ENCODE peak calls at places on chromosomes 1 and 21, in four cellular contexts. One of them, this sample, is unnamed.

GRCh38 chr1:109721971-109722370 is 9.9 kb downstream of the GSTM5 start:
- DNase-seq in astrocyte: no peak
- DNase-seq in A673: no peak
- DNase-seq in lung: no peak
- DNase-seq in this sample: no peak

GRCh38 chr1:177355575-177355974 is 184.8 kb downstream of the BRINP2 start:
- DNase-seq in astrocyte: peak
- DNase-seq in A673: peak
- DNase-seq in lung: no peak
- DNase-seq in this sample: no peak

GRCh38 chr1:154878371-154879355 is 8.6 kb upstream of the KCNN3 start:
- DNase-seq in astrocyte: no peak
- DNase-seq in A673: peak
- DNase-seq in lung: peak
- DNase-seq in this sample: peak

GRCh38 chr1:116006486-116006964 is 30.2 kb downstream of the SLC22A15 start:
- DNase-seq in astrocyte: no peak
- DNase-seq in A673: no peak
- DNase-seq in lung: no peak
- DNase-seq in this sample: peak

GRCh38 chr1:177014325-177014724 is 150.2 kb downstream of the ASTN1 start:
- DNase-seq in astrocyte: no peak
- DNase-seq in A673: no peak
- DNase-seq in lung: no peak
- DNase-seq in this sample: no peak

GRCh38 chr1:81584398-81584797 is 216.3 kb upstream of the ADGRL2 start:
- DNase-seq in astrocyte: no peak
- DNase-seq in A673: no peak
- DNase-seq in lung: no peak
- DNase-seq in this sample: no peak

GRCh38 chr21:36463991-36464390 is 15.9 kb downstream of the CLDN14 start:
- DNase-seq in astrocyte: no peak
- DNase-seq in A673: no peak
- DNase-seq in lung: no peak
- DNase-seq in this sample: no peak

GRCh38 chr1:40312238-40313205 is 4.6 kb downstream of the COL9A2 start:
- DNase-seq in astrocyte: no peak
- DNase-seq in A673: no peak
- DNase-seq in lung: peak
- DNase-seq in this sample: peak

GRCh38 chr1:158112994-158113758 is 67.5 kb upstream of the CD1D start:
- DNase-seq in astrocyte: no peak
- DNase-seq in A673: peak
- DNase-seq in lung: no peak
- DNase-seq in this sample: peak

GRCh38 chr1:1364266-1364665 is 5.9 kb upstream of the MXRA8 start:
- DNase-seq in astrocyte: no peak
- DNase-seq in A673: no peak
- DNase-seq in lung: no peak
- DNase-seq in this sample: no peak

GRCh38 chr21:39208624-39209333 is 25.5 kb upstream of the PSMG1 start:
- DNase-seq in astrocyte: no peak
- DNase-seq in A673: peak
- DNase-seq in lung: no peak
- DNase-seq in this sample: no peak

GRCh38 chr21:39209334-39209688 is 26.1 kb upstream of the PSMG1 start:
- DNase-seq in astrocyte: no peak
- DNase-seq in A673: no peak
- DNase-seq in lung: no peak
- DNase-seq in this sample: no peak

DNA sequence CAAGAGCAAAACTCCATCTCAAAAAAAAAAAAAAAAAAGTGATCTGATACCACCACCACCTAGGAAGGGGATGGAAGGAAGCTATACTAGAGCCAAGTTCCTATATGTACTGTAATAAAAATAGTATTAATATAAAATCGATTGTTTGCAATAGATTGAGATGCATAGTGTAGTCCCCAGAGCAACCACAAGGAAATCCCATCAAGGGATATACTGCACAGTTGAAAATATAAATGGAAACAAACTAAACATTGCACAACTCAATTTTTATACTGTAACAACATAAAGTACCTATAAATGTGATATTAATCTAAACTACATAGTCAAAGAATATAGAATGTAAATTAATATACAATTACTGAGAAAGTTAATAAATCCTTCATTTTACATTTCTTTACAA is 20.9 kb upstream of the PSMG1 start:
- DNase-seq in astrocyte: no peak
- DNase-seq in A673: no peak
- DNase-seq in lung: no peak
- DNase-seq in this sample: no peak
- TF ChIP-seq CTCF in astrocyte: peak
- TF ChIP-seq CTCF in A673: peak
- TF ChIP-seq CTCF in lung: no peak
- TF ChIP-seq CTCF in this sample: no peak

DNA sequence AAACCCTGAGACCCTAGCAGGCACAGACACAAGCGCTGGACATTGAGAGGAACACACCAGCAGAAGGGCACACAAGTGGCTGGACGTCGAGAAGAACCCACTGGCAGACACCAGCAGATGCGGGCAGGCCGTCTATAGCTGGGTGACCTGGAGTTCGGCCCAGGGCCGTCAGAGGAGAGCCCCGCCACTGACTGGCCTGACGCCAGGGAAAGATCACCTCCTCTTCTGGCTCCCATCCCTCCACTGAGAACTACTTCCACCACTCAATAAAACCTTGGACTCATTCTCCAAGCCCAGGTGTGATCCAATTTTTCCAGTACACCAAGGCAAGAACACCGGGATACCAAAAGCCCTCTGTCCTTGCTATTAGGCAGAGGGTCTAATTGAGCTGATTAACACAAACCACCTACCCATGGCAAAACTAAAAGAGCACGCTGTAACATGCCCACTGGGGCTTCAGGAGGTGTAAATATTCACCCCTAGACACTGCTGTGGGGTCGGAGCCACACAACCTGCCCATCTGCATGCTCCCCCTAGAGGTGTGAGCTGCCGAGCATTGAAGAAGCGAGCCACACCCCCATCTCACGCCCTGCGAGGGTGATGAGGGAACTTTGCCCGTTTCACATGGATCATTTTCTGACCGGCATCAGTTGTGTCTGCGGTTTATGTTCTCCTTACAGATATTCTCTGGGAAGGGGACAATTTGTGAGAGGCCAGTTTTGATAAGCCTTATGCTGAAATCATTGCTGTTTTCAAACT is 104.8 kb downstream of the HLX start:
- DNase-seq in astrocyte: no peak
- DNase-seq in A673: no peak
- DNase-seq in lung: no peak
- DNase-seq in this sample: no peak
- TF ChIP-seq CTCF in astrocyte: no peak
- TF ChIP-seq CTCF in A673: no peak
- TF ChIP-seq CTCF in lung: no peak
- TF ChIP-seq CTCF in this sample: no peak

GRCh38 chr1:3482590-3482899 is 28.1 kb downstream of the ARHGEF16 start:
- DNase-seq in astrocyte: no peak
- DNase-seq in A673: no peak
- DNase-seq in lung: no peak
- DNase-seq in this sample: no peak
- TF ChIP-seq CTCF in astrocyte: no peak
- TF ChIP-seq CTCF in A673: no peak
- TF ChIP-seq CTCF in lung: no peak
- TF ChIP-seq CTCF in this sample: no peak

GRCh38 chr21:22120616-22121266 is 1122.5 kb downstream of the NCAM2 start:
- DNase-seq in astrocyte: no peak
- DNase-seq in A673: peak
- DNase-seq in lung: no peak
- DNase-seq in this sample: no peak
- TF ChIP-seq CTCF in astrocyte: peak
- TF ChIP-seq CTCF in A673: peak
- TF ChIP-seq CTCF in lung: no peak
- TF ChIP-seq CTCF in this sample: no peak

GRCh38 chr1:102852583-102852982 is 255.7 kb downstream of the COL11A1 start:
- DNase-seq in astrocyte: no peak
- DNase-seq in A673: no peak
- DNase-seq in lung: no peak
- DNase-seq in this sample: no peak
- TF ChIP-seq CTCF in astrocyte: no peak
- TF ChIP-seq CTCF in A673: no peak
- TF ChIP-seq CTCF in lung: no peak
- TF ChIP-seq CTCF in this sample: no peak

GRCh38 chr1:9539829-9540550 is 725 bp downstream of the SLC25A33 start:
- DNase-seq in astrocyte: peak
- DNase-seq in A673: peak
- DNase-seq in lung: peak
- DNase-seq in this sample: peak

GRCh38 chr1:9538669-9539164 is 548 bp upstream of the SLC25A33 start:
- DNase-seq in astrocyte: no peak
- DNase-seq in A673: no peak
- DNase-seq in lung: no peak
- DNase-seq in this sample: no peak

GRCh38 chr1:9536301-9536700 is 3.0 kb upstream of the SLC25A33 start:
- DNase-seq in astrocyte: no peak
- DNase-seq in A673: no peak
- DNase-seq in lung: no peak
- DNase-seq in this sample: no peak

GRCh38 chr1:9537863-9538668 is 1.2 kb upstream of the SLC25A33 start:
- DNase-seq in astrocyte: no peak
- DNase-seq in A673: no peak
- DNase-seq in lung: no peak
- DNase-seq in this sample: no peak

GRCh38 chr1:9539165-9539828 is at the start of gene SLC25A33:
- DNase-seq in astrocyte: peak
- DNase-seq in A673: peak
- DNase-seq in lung: peak
- DNase-seq in this sample: peak
- TF ChIP-seq CTCF in astrocyte: no peak
- TF ChIP-seq CTCF in A673: no peak
- TF ChIP-seq CTCF in lung: no peak
- TF ChIP-seq CTCF in this sample: no peak

DNA sequence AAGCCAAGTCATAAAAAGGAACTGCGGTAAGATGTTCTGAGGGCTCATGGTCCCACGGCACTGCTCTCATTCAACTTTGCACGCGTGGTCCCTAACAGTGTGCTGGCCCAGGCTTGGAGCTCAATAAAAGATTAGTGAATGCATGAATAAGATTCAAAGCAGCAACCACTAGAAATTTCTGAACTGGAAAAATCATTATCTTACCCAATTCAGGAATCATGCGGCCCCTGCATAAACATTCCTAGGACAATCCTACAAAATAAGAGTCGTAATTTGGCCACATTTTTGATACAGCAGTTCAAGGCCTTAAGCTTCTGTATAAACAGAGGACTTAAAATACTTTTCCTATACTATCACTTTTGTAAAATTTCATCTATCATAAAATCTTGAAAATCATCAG is 12.4 kb upstream of the CDC42BPA start:
- DNase-seq in astrocyte: peak
- DNase-seq in A673: no peak
- DNase-seq in lung: no peak
- DNase-seq in this sample: no peak
- TF ChIP-seq CTCF in astrocyte: no peak
- TF ChIP-seq CTCF in A673: no peak
- TF ChIP-seq CTCF in lung: no peak
- TF ChIP-seq CTCF in this sample: no peak

DNA sequence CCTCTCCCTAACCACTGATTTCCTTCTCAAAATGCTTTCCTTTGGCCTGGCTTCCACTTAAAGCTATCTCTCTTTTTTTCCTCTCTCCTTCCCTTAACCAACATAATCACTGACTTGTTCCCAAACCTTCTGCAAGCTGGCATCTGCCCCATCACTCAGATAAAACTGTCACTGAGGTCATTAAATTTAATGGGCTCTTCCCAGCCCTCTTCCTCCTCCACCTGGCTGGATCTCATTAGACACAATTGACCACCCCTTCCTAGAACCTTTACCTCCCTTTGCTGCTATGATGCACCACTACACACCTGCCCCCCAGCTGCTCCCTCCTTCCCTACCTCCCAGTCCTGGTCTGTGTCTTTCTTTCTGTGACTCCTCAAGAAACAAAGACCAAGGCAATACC is 44.0 kb upstream of the GJB5 start:
- DNase-seq in astrocyte: no peak
- DNase-seq in A673: no peak
- DNase-seq in lung: no peak
- DNase-seq in this sample: no peak
- TF ChIP-seq CTCF in astrocyte: no peak
- TF ChIP-seq CTCF in A673: no peak
- TF ChIP-seq CTCF in lung: no peak
- TF ChIP-seq CTCF in this sample: no peak

This sample was measured in GM10248.